ENCODE peak calls at places on chromosome X, in nine cellular contexts. One of them, this sample, is unnamed.

GRCh38 chrX:46588263-46588662 is 14.7 kb downstream of the CHST7 start:
- DNase-seq in esophagus squamous epithelium: no peak
- DNase-seq in lower leg skin: no peak
- DNase-seq in transverse colon: peak
- DNase-seq in tibial nerve: peak
- DNase-seq in A549: peak
- DNase-seq in uterus: peak
- DNase-seq in H1: peak
- DNase-seq in body of pancreas: peak
- DNase-seq in this sample: no peak

GRCh38 chrX:34223574-34223973 is 91.5 kb upstream of the FAM47A start:
- DNase-seq in body of pancreas: no peak
- DNase-seq in H1: no peak
- DNase-seq in A549: no peak
- DNase-seq in uterus: no peak
- DNase-seq in esophagus squamous epithelium: no peak
- DNase-seq in transverse colon: no peak
- DNase-seq in lower leg skin: no peak
- DNase-seq in tibial nerve: no peak
- DNase-seq in this sample: no peak

GRCh38 chrX:134745636-134746378 is 87.5 kb upstream of the PLAC1 start:
- DNase-seq in uterus: no peak
- DNase-seq in A549: no peak
- DNase-seq in body of pancreas: no peak
- DNase-seq in H1: no peak
- DNase-seq in transverse colon: no peak
- DNase-seq in esophagus squamous epithelium: no peak
- DNase-seq in lower leg skin: no peak
- DNase-seq in tibial nerve: no peak
- DNase-seq in this sample: no peak

GRCh38 chrX:42028113-42028512 is 104.8 kb upstream of the CASK start:
- DNase-seq in lower leg skin: no peak
- DNase-seq in uterus: no peak
- DNase-seq in tibial nerve: no peak
- DNase-seq in A549: peak
- DNase-seq in H1: no peak
- DNase-seq in body of pancreas: peak
- DNase-seq in transverse colon: no peak
- DNase-seq in esophagus squamous epithelium: no peak
- DNase-seq in this sample: no peak

GRCh38 chrX:134821370-134821769 is 163.1 kb upstream of the PLAC1 start:
- DNase-seq in body of pancreas: no peak
- DNase-seq in esophagus squamous epithelium: no peak
- DNase-seq in lower leg skin: no peak
- DNase-seq in tibial nerve: no peak
- DNase-seq in uterus: peak
- DNase-seq in H1: no peak
- DNase-seq in transverse colon: no peak
- DNase-seq in A549: no peak
- DNase-seq in this sample: no peak

GRCh38 chrX:81259714-81260395 is 58.0 kb downstream of the SH3BGRL start:
- DNase-seq in H1: no peak
- DNase-seq in transverse colon: no peak
- DNase-seq in esophagus squamous epithelium: no peak
- DNase-seq in body of pancreas: no peak
- DNase-seq in A549: no peak
- DNase-seq in tibial nerve: no peak
- DNase-seq in uterus: no peak
- DNase-seq in lower leg skin: no peak
- DNase-seq in this sample: no peak

GRCh38 chrX:120302434-120302833 is 8.8 kb downstream of the TMEM255A start:
- DNase-seq in body of pancreas: peak
- DNase-seq in A549: no peak
- DNase-seq in lower leg skin: no peak
- DNase-seq in uterus: no peak
- DNase-seq in transverse colon: peak
- DNase-seq in esophagus squamous epithelium: no peak
- DNase-seq in tibial nerve: no peak
- DNase-seq in H1: no peak
- DNase-seq in this sample: no peak

GRCh38 chrX:7240929-7241328 is 93.0 kb upstream of the PUDP start:
- DNase-seq in esophagus squamous epithelium: no peak
- DNase-seq in transverse colon: no peak
- DNase-seq in body of pancreas: no peak
- DNase-seq in A549: no peak
- DNase-seq in lower leg skin: no peak
- DNase-seq in uterus: no peak
- DNase-seq in tibial nerve: no peak
- DNase-seq in H1: no peak
- DNase-seq in this sample: no peak

GRCh38 chrX:19991350-19991718 is 473 bp upstream of the BCLAF3 start:
- DNase-seq in body of pancreas: no peak
- DNase-seq in transverse colon: no peak
- DNase-seq in lower leg skin: no peak
- DNase-seq in A549: no peak
- DNase-seq in uterus: no peak
- DNase-seq in esophagus squamous epithelium: no peak
- DNase-seq in H1: no peak
- DNase-seq in tibial nerve: no peak
- DNase-seq in this sample: no peak

GRCh38 chrX:10750581-10750980 is 130.2 kb upstream of the MID1 start:
- DNase-seq in A549: no peak
- DNase-seq in uterus: no peak
- DNase-seq in lower leg skin: no peak
- DNase-seq in body of pancreas: no peak
- DNase-seq in H1: no peak
- DNase-seq in esophagus squamous epithelium: no peak
- DNase-seq in tibial nerve: no peak
- DNase-seq in transverse colon: no peak
- DNase-seq in this sample: no peak

GRCh38 chrX:73855546-73855945 is 292.5 kb downstream of the CHIC1 start:
- DNase-seq in lower leg skin: peak
- DNase-seq in esophagus squamous epithelium: no peak
- DNase-seq in A549: peak
- DNase-seq in uterus: peak
- DNase-seq in body of pancreas: peak
- DNase-seq in tibial nerve: peak
- DNase-seq in transverse colon: peak
- DNase-seq in H1: peak
- DNase-seq in this sample: no peak

GRCh38 chrX:119728487-119728886 is 29.9 kb upstream of the SOWAHD start:
- DNase-seq in esophagus squamous epithelium: no peak
- DNase-seq in tibial nerve: no peak
- DNase-seq in uterus: no peak
- DNase-seq in lower leg skin: no peak
- DNase-seq in H1: no peak
- DNase-seq in A549: peak
- DNase-seq in body of pancreas: no peak
- DNase-seq in transverse colon: no peak
- DNase-seq in this sample: no peak

GRCh38 chrX:64192673-64193072 is 12.8 kb downstream of the AMER1 start:
- DNase-seq in transverse colon: no peak
- DNase-seq in tibial nerve: no peak
- DNase-seq in H1: no peak
- DNase-seq in uterus: no peak
- DNase-seq in body of pancreas: no peak
- DNase-seq in A549: no peak
- DNase-seq in lower leg skin: no peak
- DNase-seq in esophagus squamous epithelium: no peak
- DNase-seq in this sample: no peak
- TF ChIP-seq POLR2A in transverse colon: no peak
- TF ChIP-seq POLR2A in tibial nerve: no peak
- TF ChIP-seq POLR2A in H1: no peak
- TF ChIP-seq POLR2A in uterus: no peak
- TF ChIP-seq POLR2A in body of pancreas: no peak
- TF ChIP-seq POLR2A in A549: no peak
- TF ChIP-seq POLR2A in lower leg skin: no peak
- TF ChIP-seq POLR2A in esophagus squamous epithelium: no peak
- TF ChIP-seq POLR2A in this sample: no peak

GRCh38 chrX:130165703-130166502 is at the start of gene AIFM1:
- DNase-seq in uterus: peak
- DNase-seq in H1: peak
- DNase-seq in transverse colon: peak
- DNase-seq in tibial nerve: peak
- DNase-seq in A549: peak
- DNase-seq in esophagus squamous epithelium: peak
- DNase-seq in body of pancreas: peak
- DNase-seq in lower leg skin: peak
- DNase-seq in this sample: peak
- TF ChIP-seq POLR2A in uterus: peak
- TF ChIP-seq POLR2A in H1: peak
- TF ChIP-seq POLR2A in transverse colon: peak
- TF ChIP-seq POLR2A in tibial nerve: peak
- TF ChIP-seq POLR2A in A549: peak
- TF ChIP-seq POLR2A in esophagus squamous epithelium: no peak
- TF ChIP-seq POLR2A in body of pancreas: peak
- TF ChIP-seq POLR2A in lower leg skin: no peak
- TF ChIP-seq POLR2A in this sample: peak

GRCh38 chrX:58044130-58044529 is 133.9 kb upstream of the ZXDA start:
- DNase-seq in body of pancreas: no peak
- DNase-seq in uterus: no peak
- DNase-seq in H1: no peak
- DNase-seq in esophagus squamous epithelium: no peak
- DNase-seq in A549: no peak
- DNase-seq in tibial nerve: no peak
- DNase-seq in lower leg skin: no peak
- DNase-seq in transverse colon: no peak
- DNase-seq in this sample: no peak
- TF ChIP-seq POLR2A in body of pancreas: no peak
- TF ChIP-seq POLR2A in uterus: no peak
- TF ChIP-seq POLR2A in H1: no peak
- TF ChIP-seq POLR2A in esophagus squamous epithelium: no peak
- TF ChIP-seq POLR2A in A549: no peak
- TF ChIP-seq POLR2A in tibial nerve: no peak
- TF ChIP-seq POLR2A in lower leg skin: no peak
- TF ChIP-seq POLR2A in transverse colon: no peak
- TF ChIP-seq POLR2A in this sample: no peak

DNA sequence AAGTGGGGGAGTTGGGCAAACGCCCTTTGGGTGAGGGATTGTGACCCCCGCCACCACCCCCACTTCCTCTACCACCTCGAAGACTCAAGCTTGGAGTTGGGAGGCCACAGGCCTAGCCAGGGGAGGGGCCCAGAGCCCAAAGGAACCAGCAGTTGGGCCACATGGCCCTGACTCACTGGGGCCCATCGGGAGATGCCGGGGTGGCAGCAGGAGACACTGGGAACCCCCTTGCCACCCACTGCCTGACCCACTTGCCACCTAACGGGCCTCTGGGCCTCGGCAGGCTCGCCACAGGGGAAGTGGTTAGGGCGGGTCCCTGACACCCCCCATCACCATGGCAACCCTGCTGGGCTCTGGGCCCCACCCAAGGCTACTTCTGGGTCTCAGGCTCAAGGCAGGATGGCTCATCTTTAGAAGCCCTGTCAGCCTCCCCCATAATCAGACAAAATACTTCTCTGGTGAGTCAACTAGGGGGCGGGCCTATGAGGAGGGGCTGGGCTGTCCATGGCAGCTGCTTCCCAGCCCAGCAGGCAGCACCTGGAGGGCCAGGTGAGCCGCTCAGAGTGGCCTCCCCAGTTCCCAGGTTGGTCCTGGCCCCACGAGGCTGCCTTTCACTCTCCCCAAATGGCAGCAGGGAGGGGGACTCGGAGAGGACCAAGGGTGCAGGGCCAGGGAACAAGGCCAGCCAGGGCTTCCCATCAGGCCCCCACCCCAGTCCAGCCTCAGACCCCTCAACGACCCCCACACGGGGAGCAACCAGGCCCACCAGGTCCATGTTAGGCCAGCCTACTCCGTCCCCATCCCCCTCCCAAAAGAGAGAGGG is 5.6 kb downstream of the FLNA start:
- DNase-seq in body of pancreas: peak
- DNase-seq in transverse colon: peak
- DNase-seq in lower leg skin: peak
- DNase-seq in A549: peak
- DNase-seq in H1: no peak
- DNase-seq in esophagus squamous epithelium: peak
- DNase-seq in tibial nerve: peak
- DNase-seq in uterus: peak
- DNase-seq in this sample: peak
- TF ChIP-seq POLR2A in body of pancreas: peak
- TF ChIP-seq POLR2A in transverse colon: no peak
- TF ChIP-seq POLR2A in lower leg skin: no peak
- TF ChIP-seq POLR2A in A549: peak
- TF ChIP-seq POLR2A in H1: peak
- TF ChIP-seq POLR2A in esophagus squamous epithelium: no peak
- TF ChIP-seq POLR2A in tibial nerve: peak
- TF ChIP-seq POLR2A in uterus: peak
- TF ChIP-seq POLR2A in this sample: no peak

DNA sequence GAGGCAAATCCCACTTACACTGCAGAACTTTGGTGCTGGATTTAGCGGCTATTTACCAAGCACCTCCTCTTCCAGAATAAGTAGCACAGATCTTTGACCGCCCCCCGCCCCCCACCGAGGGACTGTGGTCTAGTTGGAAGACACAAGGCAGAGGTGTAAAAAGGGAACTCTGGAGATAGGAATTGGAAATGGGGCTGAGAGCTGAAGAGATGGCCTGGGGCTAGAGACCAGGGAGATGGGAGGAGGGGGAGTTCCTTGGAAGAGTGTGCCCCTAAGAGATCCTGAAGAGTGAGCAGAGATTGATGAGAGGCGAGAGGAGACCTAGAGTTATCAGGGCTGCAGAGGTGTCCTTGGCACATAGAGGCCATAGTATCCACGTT is 55.3 kb downstream of the TBL1X start:
- DNase-seq in lower leg skin: no peak
- DNase-seq in A549: no peak
- DNase-seq in transverse colon: no peak
- DNase-seq in uterus: no peak
- DNase-seq in body of pancreas: no peak
- DNase-seq in tibial nerve: no peak
- DNase-seq in H1: no peak
- DNase-seq in esophagus squamous epithelium: no peak
- DNase-seq in this sample: no peak
- TF ChIP-seq POLR2A in lower leg skin: no peak
- TF ChIP-seq POLR2A in A549: no peak
- TF ChIP-seq POLR2A in transverse colon: no peak
- TF ChIP-seq POLR2A in uterus: no peak
- TF ChIP-seq POLR2A in body of pancreas: no peak
- TF ChIP-seq POLR2A in tibial nerve: no peak
- TF ChIP-seq POLR2A in H1: no peak
- TF ChIP-seq POLR2A in esophagus squamous epithelium: no peak
- TF ChIP-seq POLR2A in this sample: no peak

GRCh38 chrX:23931149-23931604 is 23.4 kb downstream of the CXorf58 start:
- DNase-seq in lower leg skin: no peak
- DNase-seq in A549: peak
- DNase-seq in body of pancreas: no peak
- DNase-seq in transverse colon: no peak
- DNase-seq in uterus: no peak
- DNase-seq in tibial nerve: no peak
- DNase-seq in H1: no peak
- DNase-seq in esophagus squamous epithelium: no peak
- DNase-seq in this sample: no peak

GRCh38 chrX:23926015-23926414 is 18.2 kb downstream of the CXorf58 start:
- DNase-seq in H1: no peak
- DNase-seq in transverse colon: no peak
- DNase-seq in lower leg skin: no peak
- DNase-seq in body of pancreas: no peak
- DNase-seq in tibial nerve: no peak
- DNase-seq in A549: no peak
- DNase-seq in uterus: no peak
- DNase-seq in esophagus squamous epithelium: no peak
- DNase-seq in this sample: no peak
- TF ChIP-seq POLR2A in H1: no peak
- TF ChIP-seq POLR2A in transverse colon: no peak
- TF ChIP-seq POLR2A in lower leg skin: no peak
- TF ChIP-seq POLR2A in body of pancreas: no peak
- TF ChIP-seq POLR2A in tibial nerve: no peak
- TF ChIP-seq POLR2A in A549: no peak
- TF ChIP-seq POLR2A in uterus: no peak
- TF ChIP-seq POLR2A in esophagus squamous epithelium: no peak
- TF ChIP-seq POLR2A in this sample: no peak